ENCODE peak calls at places on chromosomes 11 and 22, in four cellular contexts. Z, M, N and R are unnamed samples.

GRCh38 chr11:69923641-69924307 is 104.6 kb upstream of the FGF3 start:
- DNase-seq in Z (no peak), M (no peak), N (no peak), R (no peak)

GRCh38 chr22:38758276-38758945 is 2.6 kb upstream of the SUN2 start:
- DNase-seq in Z (no peak), M (peak; percentile 60), N (no peak), R (peak; percentile 71)

GRCh38 chr22:48712558-48712957 is 1115.1 kb downstream of the BRD1 start:
- DNase-seq in Z (no peak), M (no peak), N (no peak), R (no peak)

GRCh38 chr11:65170058-65170534 is at the start of gene SPDYC:
- DNase-seq in Z (no peak), M (no peak), N (no peak), R (no peak)

GRCh38 chr11:9138612-9139579 is 47.5 kb upstream of the SCUBE2 start:
- DNase-seq in Z (peak; percentile 63), M (no peak), N (peak; percentile 54), R (no peak)

GRCh38 chr11:69352715-69353325 is 58.9 kb downstream of the MYEOV start:
- DNase-seq in Z (peak; percentile 54), M (no peak), N (peak; percentile 23), R (no peak)

GRCh38 chr11:26493616-26494015 is 78.4 kb downstream of the MUC15 start:
- DNase-seq in Z (no peak), M (no peak), N (no peak), R (no peak)

GRCh38 chr11:7666292-7666866 is 6.9 kb downstream of the CYB5R2 start:
- DNase-seq in Z (no peak), M (no peak), N (no peak), R (no peak)

GRCh38 chr11:70097783-70098182 is 19.7 kb downstream of the ANO1 start:
- DNase-seq in Z (no peak), M (no peak), N (no peak), R (no peak)

GRCh38 chr11:3939211-3939610 is 83.7 kb downstream of the STIM1 start:
- DNase-seq in Z (no peak), M (no peak), N (no peak), R (no peak)

GRCh38 chr11:34585870-34586654 is 34.8 kb upstream of the EHF start:
- DNase-seq in Z (no peak), M (peak; percentile 58), N (no peak), R (peak; percentile 41)

GRCh38 chr22:19400881-19401280 is 30.7 kb downstream of the HIRA start:
- DNase-seq in Z (no peak), M (no peak), N (no peak), R (no peak)

GRCh38 chr11:124891390-124891861 is 6.2 kb downstream of the ROBO4 start:
- DNase-seq in Z (no peak), M (no peak), N (no peak), R (no peak)

GRCh38 chr11:16297332-16297731 is 59.0 kb downstream of the SOX6 start:
- DNase-seq in Z (no peak), M (no peak), N (no peak), R (no peak)

GRCh38 chr22:38066381-38067027 is 9.3 kb downstream of the PICK1 start:
- DNase-seq in Z (no peak), M (no peak), N (no peak), R (no peak)

GRCh38 chr11:122727101-122727929 is 71.8 kb downstream of the UBASH3B start:
- DNase-seq in Z (no peak), M (peak; percentile 61), N (no peak), R (peak; percentile 53)

GRCh38 chr22:26718905-26719304 is 61.5 kb downstream of the MIAT start:
- DNase-seq in Z (no peak), M (no peak), N (no peak), R (no peak)

GRCh38 chr11:88604255-88604654 is 266.7 kb upstream of the CTSC start:
- DNase-seq in Z (no peak), M (no peak), N (no peak), R (no peak)

GRCh38 chr11:1283091-1283511 is 26.3 kb downstream of the TOLLIP start:
- DNase-seq in Z (no peak), M (no peak), N (no peak), R (no peak)

GRCh38 chr22:29308791-29309262 is 2.4 kb downstream of the GAS2L1 start:
- DNase-seq in Z (no peak), M (peak; percentile 50), N (no peak), R (peak; percentile 43)

GRCh38 chr11:64867748-64868462 is 10.5 kb downstream of the EHD1 start:
- DNase-seq in Z (no peak), M (no peak), N (no peak), R (no peak)

GRCh38 chr11:61146413-61146812 is 14.8 kb downstream of the VPS37C start:
- DNase-seq in Z (no peak), M (no peak), N (no peak), R (no peak)

GRCh38 chr11:133171374-133171773 is 360.9 kb downstream of the OPCML start:
- DNase-seq in Z (no peak), M (no peak), N (no peak), R (no peak)

GRCh38 chr11:59222464-59223065 is 9.8 kb upstream of the MPEG1 start:
- DNase-seq in Z (no peak), M (no peak), N (no peak), R (no peak)

GRCh38 chr11:71502026-71502425 is 25.0 kb upstream of the KRTAP5-7 start:
- DNase-seq in Z (no peak), M (no peak), N (no peak), R (no peak)

GRCh38 chr11:95156916-95157568 is 67.4 kb downstream of the ENDOD1 start:
- DNase-seq in Z (no peak), M (no peak), N (no peak), R (no peak)

GRCh38 chr22:48619721-48620120 is 1208.0 kb downstream of the BRD1 start:
- DNase-seq in Z (no peak), M (no peak), N (no peak), R (no peak)

GRCh38 chr11:80593981-80594380 is 1153.2 kb upstream of the TENM4 start:
- DNase-seq in Z (peak; percentile 38), M (no peak), N (no peak), R (no peak)

GRCh38 chr22:27775087-27775697 is 26.4 kb downstream of the MN1 start:
- DNase-seq in Z (no peak), M (no peak), N (no peak), R (no peak)

GRCh38 chr22:41969110-41969646 is at the start of gene SEPTIN3:
- DNase-seq in Z (no peak), M (no peak), N (no peak), R (no peak)

GRCh38 chr22:41968601-41969000 is 642 bp upstream of the SEPTIN3 start:
- DNase-seq in Z (no peak), M (no peak), N (no peak), R (no peak)

GRCh38 chr22:41964106-41964494 is 5.1 kb upstream of the SEPTIN3 start:
- DNase-seq in Z (no peak), M (no peak), N (no peak), R (no peak)

GRCh38 chr22:41966225-41966606 is 3.0 kb upstream of the SEPTIN3 start:
- DNase-seq in Z (no peak), M (no peak), N (no peak), R (no peak)

DNA sequence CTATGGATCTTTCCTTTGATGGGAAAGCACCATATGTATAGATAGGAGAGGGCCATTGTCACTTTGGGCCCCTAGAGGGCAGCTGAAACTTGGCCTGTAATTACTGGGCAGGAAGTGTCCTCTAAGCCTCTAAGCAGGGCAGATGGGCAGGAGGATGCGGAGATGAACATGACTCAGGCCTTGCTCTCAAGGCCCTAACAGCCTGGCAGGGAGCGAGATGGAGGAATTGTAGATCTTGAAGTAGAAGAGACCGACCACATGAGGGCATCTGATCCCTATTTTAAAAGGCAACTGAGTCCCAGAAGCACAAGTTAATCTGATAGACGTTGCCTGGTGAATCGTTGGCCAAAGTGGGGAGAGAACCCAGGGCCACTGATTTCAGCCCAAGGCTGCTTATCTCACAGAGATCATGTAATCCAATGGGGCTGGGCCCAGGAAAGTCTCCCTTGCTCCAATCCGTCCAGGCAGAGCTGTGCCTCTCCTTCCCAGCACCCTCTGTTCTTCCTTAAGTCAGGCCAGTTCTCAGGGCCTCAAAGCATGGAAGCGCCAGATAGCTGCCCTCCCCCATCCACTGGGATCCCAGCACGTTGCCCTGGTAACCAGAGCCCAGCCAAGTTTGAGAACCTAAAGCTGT is 2.5 kb upstream of the SEPTIN3 start:
- DNase-seq in Z (peak; percentile 45), M (peak; percentile 71), N (peak; percentile 38), R (peak; percentile 74)
- TF ChIP-seq CTCF in Z (no peak), M (peak; percentile 20), N (no peak), R (peak; percentile 63)

DNA sequence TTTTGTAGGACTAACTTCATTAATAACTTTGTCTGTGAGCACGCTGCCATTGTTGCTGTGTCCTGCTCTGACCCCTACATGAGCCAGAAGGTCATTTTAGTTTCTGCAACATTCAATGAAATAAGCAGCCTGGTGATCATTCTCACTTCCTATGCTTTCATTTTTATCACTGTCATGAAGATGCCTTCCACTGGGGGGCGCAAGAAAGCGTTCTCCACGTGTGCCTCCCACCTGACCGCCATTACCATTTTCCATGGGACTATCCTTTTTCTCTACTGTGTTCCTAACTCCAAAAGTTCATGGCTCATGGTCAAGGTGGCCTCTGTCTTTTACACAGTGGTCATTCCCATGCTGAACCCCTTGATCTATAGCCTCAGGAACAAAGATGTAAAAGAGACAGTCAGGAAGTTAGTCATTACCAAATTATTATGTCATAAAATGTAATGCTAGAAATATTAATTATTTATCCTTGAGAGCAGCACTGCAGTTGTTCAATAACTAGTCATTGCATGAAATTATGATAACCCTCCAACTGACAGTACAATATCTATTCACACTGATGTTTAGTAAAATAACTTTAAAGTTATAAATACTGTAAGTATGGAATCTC is 46.4 kb upstream of the OR5D13 start:
- DNase-seq in Z (no peak), M (no peak), N (no peak), R (no peak)
- TF ChIP-seq CTCF in Z (no peak), M (no peak), N (no peak), R (peak; percentile 27)

DNA sequence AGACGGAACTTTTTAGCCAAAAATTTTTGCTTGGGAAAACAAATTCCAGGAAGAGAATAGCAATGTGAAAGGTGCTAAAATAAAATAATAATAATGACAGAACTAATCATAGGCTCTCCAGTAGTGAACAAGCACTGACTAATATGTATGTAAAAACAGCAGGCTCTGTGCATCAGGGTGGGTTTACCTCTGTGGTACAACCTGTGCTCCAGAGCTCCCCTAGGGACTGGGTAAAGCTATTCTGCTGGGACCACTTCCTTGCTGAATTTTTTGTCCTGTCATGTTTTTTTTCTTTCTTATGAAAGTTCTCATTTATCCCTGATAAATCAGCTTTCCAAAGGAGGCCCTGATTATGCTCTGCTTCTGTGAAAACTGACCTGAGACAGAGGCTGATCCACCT is 18.8 kb downstream of the LUZP2 start:
- DNase-seq in Z (no peak), M (no peak), N (no peak), R (no peak)
- TF ChIP-seq CTCF in Z (no peak), M (no peak), N (no peak), R (no peak)

GRCh38 chr11:57639321-57640067 is 10.2 kb downstream of the YPEL4 start:
- DNase-seq in Z (no peak), M (no peak), N (no peak), R (peak; percentile 46)
- TF ChIP-seq CTCF in Z (no peak), M (no peak), N (no peak), R (no peak)

GRCh38 chr22:50246242-50247175 is 1.7 kb upstream of the TUBGCP6 start:
- DNase-seq in Z (peak; percentile 35), M (no peak), N (no peak), R (no peak)
- TF ChIP-seq CTCF in Z (no peak), M (no peak), N (no peak), R (no peak)

GRCh38 chr11:31798057-31799035 is 12.8 kb downstream of the PAX6 start:
- DNase-seq in Z (no peak), M (peak; percentile 66), N (no peak), R (peak; percentile 81)
- TF ChIP-seq CTCF in Z (no peak), M (peak; percentile 11), N (no peak), R (peak; percentile 61)